ENCODE peak calls at places on chromosomes 6 and 20, in ten cellular contexts. P is amniotic stem cell, A is GM13977, Z is activated T-cell treated with anti-CD3 and anti-CD28 coated beads for 1 hour, G is cardiac muscle cell, C is choroid plexus epithelial cell, O is non-pigmented ciliary epithelial cell, U is tibial artery, N is SHP77, S is COR-L47. E is an unnamed sample.
A peak's percentile ranks its signal among the peaks of the same experiment; 100 is the strongest.

GRCh38 chr6:90338409-90338808 is 41.8 kb upstream of the BACH2 start:
- DNase-seq in P (no peak), A (no peak), Z (no peak), G (no peak), C (peak; percentile 43), O (no peak), U (no peak), N (no peak), S (no peak), E (no peak)

GRCh38 chr6:8943073-8943472 is 507.7 kb upstream of the SLC35B3 start:
- DNase-seq in P (no peak), A (no peak), Z (no peak), G (no peak), C (no peak), O (no peak), U (no peak), N (no peak), S (no peak), E (no peak)

GRCh38 chr20:3172933-3173581 is at the start of gene LZTS3:
- DNase-seq in P (no peak), A (peak; percentile 92), Z (peak; percentile 82), G (no peak), C (peak; percentile 48), O (no peak), U (peak; percentile 86), N (peak; percentile 66), S (peak; percentile 67), E (peak; percentile 90)

GRCh38 chr6:5081955-5082354 is 3.2 kb upstream of the PPP1R3G start:
- DNase-seq in P (no peak), A (no peak), Z (no peak), G (no peak), C (no peak), O (no peak), U (no peak), N (no peak), S (no peak), E (no peak)

GRCh38 chr20:6034134-6034969 is 19.5 kb downstream of the LRRN4 start:
- DNase-seq in P (no peak), A (no peak), Z (no peak), G (peak; percentile 85), C (peak; percentile 13), O (no peak), U (no peak), N (peak; percentile 32), S (no peak), E (no peak)

GRCh38 chr6:150813319-150813992 is 52.0 kb upstream of the MTHFD1L start:
- DNase-seq in P (no peak), A (peak; percentile 71), Z (no peak), G (no peak), C (peak; percentile 7), O (peak; percentile 32), U (no peak), N (no peak), S (no peak), E (no peak)

GRCh38 chr6:16239090-16239797 is 857 bp downstream of the GMPR start:
- DNase-seq in P (no peak), A (peak; percentile 43), Z (no peak), G (peak; percentile 48), C (peak; percentile 52), O (no peak), U (peak; percentile 91), N (peak; percentile 38), S (peak; percentile 50), E (no peak)

GRCh38 chr6:121485359-121485809 is 49.9 kb downstream of the GJA1 start:
- DNase-seq in P (no peak), A (no peak), Z (no peak), G (no peak), C (peak; percentile 25), O (no peak), U (no peak), N (no peak), S (no peak), E (no peak)

GRCh38 chr6:12592634-12593033 is 123.9 kb upstream of the PHACTR1 start:
- DNase-seq in P (no peak), A (no peak), Z (no peak), G (no peak), C (peak; percentile 38), O (no peak), U (no peak), N (no peak), S (no peak), E (no peak)

GRCh38 chr6:89299451-89299850 is 15.6 kb downstream of the GABRR2 start:
- DNase-seq in P (no peak), A (no peak), Z (no peak), G (no peak), C (no peak), O (no peak), U (no peak), N (peak; percentile 51), S (no peak), E (no peak)

GRCh38 chr6:106027316-106027715 is 58.8 kb upstream of the PRDM1 start:
- DNase-seq in P (no peak), A (no peak), Z (no peak), G (no peak), C (no peak), O (no peak), U (no peak), N (no peak), S (no peak), E (no peak)

GRCh38 chr6:143965503-143966171 is 42.4 kb downstream of the PLAGL1 start:
- DNase-seq in P (no peak), A (no peak), Z (no peak), G (no peak), C (peak; percentile 70), O (peak; percentile 34), U (no peak), N (no peak), S (no peak), E (no peak)

GRCh38 chr6:21873562-21873961 is 280.0 kb downstream of the SOX4 start:
- DNase-seq in P (no peak), A (no peak), Z (no peak), G (no peak), C (peak; percentile 38), O (no peak), U (no peak), N (no peak), S (no peak), E (no peak)

GRCh38 chr20:10686356-10687169 is 12.8 kb upstream of the JAG1 start:
- DNase-seq in P (no peak), A (no peak), Z (no peak), G (no peak), C (no peak), O (no peak), U (no peak), N (no peak), S (no peak), E (no peak)

GRCh38 chr6:83601119-83601518 is 88.8 kb downstream of the PRSS35 start:
- DNase-seq in P (no peak), A (no peak), Z (no peak), G (no peak), C (peak; percentile 6), O (no peak), U (no peak), N (no peak), S (no peak), E (no peak)

GRCh38 chr6:42158011-42158410 is 15.2 kb upstream of the GUCA1A start:
- DNase-seq in P (peak; percentile 31), A (no peak), Z (no peak), G (no peak), C (peak; percentile 39), O (no peak), U (no peak), N (no peak), S (no peak), E (no peak)

GRCh38 chr6:37131104-37131959 is 38.6 kb upstream of the PIM1 start:
- DNase-seq in P (no peak), A (no peak), Z (no peak), G (peak; percentile 37), C (no peak), O (no peak), U (peak; percentile 92), N (peak; percentile 24), S (no peak), E (no peak)

GRCh38 chr20:37315293-37316110 is 26.0 kb downstream of the MANBAL start:
- DNase-seq in P (no peak), A (peak; percentile 44), Z (no peak), G (peak; percentile 35), C (peak; percentile 88), O (no peak), U (peak; percentile 93), N (no peak), S (no peak), E (no peak)

GRCh38 chr6:169844946-169845345 is 93.5 kb downstream of the ERMARD start:
- DNase-seq in P (no peak), A (no peak), Z (no peak), G (no peak), C (no peak), O (no peak), U (peak; percentile 40), N (no peak), S (no peak), E (no peak)

GRCh38 chr6:42021847-42022754 is 28.2 kb upstream of the TAF8 start:
- DNase-seq in P (no peak), A (peak; percentile 56), Z (peak; percentile 36), G (no peak), C (no peak), O (no peak), U (no peak), N (no peak), S (no peak), E (peak; percentile 77)

GRCh38 chr20:57938158-57939108 is 228.6 kb upstream of the PMEPA1 start:
- DNase-seq in P (no peak), A (no peak), Z (no peak), G (no peak), C (peak; percentile 8), O (no peak), U (no peak), N (no peak), S (no peak), E (no peak)

GRCh38 chr6:63864934-63865333 is 229.3 kb downstream of the PHF3 start:
- DNase-seq in P (no peak), A (no peak), Z (no peak), G (no peak), C (no peak), O (no peak), U (no peak), N (no peak), S (no peak), E (no peak)

GRCh38 chr6:7431594-7432390 is 42.2 kb downstream of the RIOK1 start:
- DNase-seq in P (no peak), A (no peak), Z (no peak), G (no peak), C (peak; percentile 58), O (no peak), U (no peak), N (no peak), S (no peak), E (no peak)

GRCh38 chr20:61507778-61508177 is 255.7 kb downstream of the CDH4 start:
- DNase-seq in P (no peak), A (no peak), Z (no peak), G (no peak), C (no peak), O (no peak), U (no peak), N (no peak), S (no peak), E (no peak)

GRCh38 chr6:45411959-45412358 is 34.2 kb upstream of the SUPT3H start:
- DNase-seq in P (no peak), A (no peak), Z (no peak), G (no peak), C (no peak), O (no peak), U (no peak), N (no peak), S (no peak), E (no peak)

GRCh38 chr6:151805286-151805840 is 2.1 kb upstream of the ESR1 start:
- DNase-seq in P (no peak), A (no peak), Z (no peak), G (peak; percentile 5), C (no peak), O (no peak), U (peak; percentile 77), N (no peak), S (no peak), E (no peak)

GRCh38 chr20:17617212-17617867 is 47.5 kb downstream of the DSTN start:
- DNase-seq in P (no peak), A (peak; percentile 72), Z (peak; percentile 24), G (peak; percentile 77), C (peak; percentile 55), O (no peak), U (peak; percentile 89), N (peak; percentile 83), S (peak; percentile 73), E (no peak)

GRCh38 chr20:54268941-54269340 is 61.1 kb downstream of the PFDN4 start:
- DNase-seq in P (no peak), A (no peak), Z (no peak), G (no peak), C (peak; percentile 33), O (no peak), U (no peak), N (no peak), S (no peak), E (no peak)